ENCODE peak calls at places on chromosomes 13 and 19, in eight cellular contexts. O, A, G, F, K, Q, R and I are unnamed samples.

GRCh38 chr13:71477735-71478134 is 389.3 kb downstream of the DACH1 start:
- DNase-seq in F (no peak), Q (no peak), G (no peak), R (no peak), O (no peak), K (no peak), A (no peak), I (no peak)

GRCh38 chr19:10026744-10027143 is 13.5 kb downstream of the RDH8 start:
- DNase-seq in K (no peak), R (no peak), Q (no peak), A (no peak), G (no peak), O (no peak), F (no peak), I (no peak)

GRCh38 chr13:60583196-60583908 is 186.3 kb downstream of the TDRD3 start:
- DNase-seq in F (no peak), R (no peak), O (peak; percentile 77), G (no peak), A (no peak), K (no peak), Q (no peak), I (no peak)

GRCh38 chr13:45623516-45624090 is 8.1 kb upstream of the ERICH6B start:
- DNase-seq in R (peak; percentile 37), Q (no peak), K (no peak), G (no peak), F (no peak), A (no peak), O (no peak), I (no peak)

GRCh38 chr19:2235396-2236284 is 489 bp downstream of the PLEKHJ1 start:
- DNase-seq in F (no peak), K (no peak), Q (peak; percentile 42), O (no peak), G (no peak), A (peak; percentile 83), R (peak; percentile 58), I (no peak)

GRCh38 chr19:46753420-46754155 is 7.3 kb upstream of the STRN4 start:
- DNase-seq in G (peak; percentile 66), O (peak; percentile 77), A (peak; percentile 80), F (no peak), Q (peak; percentile 41), K (peak; percentile 62), R (peak; percentile 68), I (no peak)

GRCh38 chr19:18856385-18857126 is 24.8 kb downstream of the UPF1 start:
- DNase-seq in K (no peak), G (peak; percentile 47), F (no peak), O (no peak), Q (no peak), R (no peak), A (no peak), I (no peak)

GRCh38 chr19:35545855-35546381 is 492 bp downstream of the TMEM147 start:
- DNase-seq in F (peak; percentile 41), R (no peak), O (no peak), A (peak; percentile 32), Q (peak; percentile 37), K (no peak), G (peak; percentile 70), I (no peak)

GRCh38 chr13:47901451-47901850 is 99.6 kb downstream of the SUCLA2 start:
- DNase-seq in O (no peak), F (no peak), K (no peak), G (no peak), Q (no peak), R (peak; percentile 5), A (no peak), I (no peak)

GRCh38 chr13:74251778-74252519 is 117.7 kb upstream of the KLF12 start:
- DNase-seq in Q (no peak), A (no peak), R (no peak), O (no peak), F (no peak), K (no peak), G (no peak), I (peak; percentile 42)

GRCh38 chr13:32140109-32140508 is 108.5 kb downstream of the FRY start:
- DNase-seq in G (no peak), R (no peak), K (no peak), F (no peak), O (no peak), A (no peak), Q (no peak), I (no peak)

GRCh38 chr19:49658139-49658517 is 7.5 kb downstream of the IRF3 start:
- DNase-seq in G (no peak), F (no peak), A (no peak), R (no peak), Q (no peak), O (no peak), K (no peak), I (no peak)

GRCh38 chr13:44292545-44292944 is 81.1 kb upstream of the SERP2 start:
- DNase-seq in Q (no peak), G (no peak), F (no peak), O (no peak), A (no peak), K (no peak), R (no peak), I (no peak)

GRCh38 chr13:71242191-71242590 is 624.8 kb downstream of the DACH1 start:
- DNase-seq in A (no peak), O (no peak), F (no peak), G (no peak), K (no peak), R (no peak), Q (peak; percentile 15), I (no peak)

GRCh38 chr13:72782717-72783116 is 784 bp downstream of the PIBF1 start:
- DNase-seq in F (no peak), Q (no peak), R (no peak), O (no peak), K (no peak), G (no peak), A (no peak), I (peak; percentile 28)

GRCh38 chr19:40398417-40399056 is 8.6 kb upstream of the HIPK4 start:
- DNase-seq in G (no peak), F (no peak), K (peak; percentile 25), R (peak; percentile 38), O (peak; percentile 96), A (no peak), Q (peak; percentile 38), I (peak; percentile 68)

GRCh38 chr13:31221057-31221456 is 21.3 kb downstream of the B3GLCT start:
- DNase-seq in G (no peak), A (no peak), O (no peak), K (no peak), Q (no peak), R (no peak), F (no peak), I (no peak)

GRCh38 chr19:11148001-11148400 is 7.6 kb downstream of the SPC24 start:
- DNase-seq in Q (no peak), A (no peak), R (no peak), G (no peak), O (no peak), F (no peak), K (no peak), I (no peak)
- H3K27ac ChIP-seq in Q (peak overlapping the region; percentile 30), A (no peak overlapping the region), R (peak overlapping the region; percentile 87), G (no peak overlapping the region), O (no peak overlapping the region), F (no peak overlapping the region), K (no peak overlapping the region), I (no peak overlapping the region)

GRCh38 chr13:75766636-75767035 is 130.5 kb downstream of the LMO7 start:
- DNase-seq in K (no peak), Q (no peak), A (no peak), R (no peak), G (no peak), F (no peak), O (no peak), I (no peak)

GRCh38 chr13:75762066-75762937 is 126.2 kb downstream of the LMO7 start:
- DNase-seq in A (peak; percentile 19), R (no peak), K (peak; percentile 46), O (no peak), G (no peak), Q (no peak), F (no peak), I (peak; percentile 86)

GRCh38 chr13:75763511-75763910 is 127.4 kb downstream of the LMO7 start:
- DNase-seq in K (no peak), R (no peak), G (no peak), Q (no peak), O (no peak), F (no peak), A (no peak), I (no peak)

GRCh38 chr13:75762967-75763366 is 126.8 kb downstream of the LMO7 start:
- DNase-seq in A (no peak), Q (no peak), R (no peak), K (no peak), O (no peak), F (no peak), G (no peak), I (no peak)

DNA sequence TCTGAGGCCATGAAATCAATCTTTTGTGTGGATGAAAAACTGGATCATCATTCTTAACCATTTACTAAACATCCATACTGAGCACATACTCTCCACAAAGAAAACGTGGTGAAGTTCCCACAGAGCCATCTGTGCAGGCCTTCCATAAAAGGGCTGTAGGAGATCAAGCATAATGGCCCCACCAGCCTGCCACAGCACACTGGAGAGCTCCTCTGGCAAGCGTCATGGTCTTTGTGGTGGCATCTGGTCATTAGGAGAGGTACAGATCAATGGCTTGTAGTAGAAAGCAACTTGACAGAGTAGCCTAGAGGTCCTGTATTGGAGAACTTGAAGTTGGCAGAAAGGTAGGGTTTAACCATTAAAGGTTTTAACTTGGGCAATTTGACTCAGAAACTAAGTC is 128.1 kb downstream of the LMO7 start:
- DNase-seq in G (no peak), K (no peak), A (no peak), R (no peak), O (no peak), F (no peak), Q (no peak), I (no peak)
- H3K4me1 ChIP-seq in G (no peaks in the 10 kb centered on the region), K (no peaks in the 10 kb centered on the region), A (peaks cover 37% of the 10 kb centered on the region), R (peaks cover 5% of the 10 kb centered on the region), O (no peaks in the 10 kb centered on the region), F (peaks cover 2% of the 10 kb centered on the region), Q (peaks cover 56% of the 10 kb centered on the region), I (peaks cover 20% of the 10 kb centered on the region)

GRCh38 chr13:79631260-79631659 is 150.3 kb downstream of the NDFIP2 start:
- DNase-seq in Q (no peak), G (no peak), F (no peak), O (no peak), R (no peak), A (no peak), K (peak; percentile 72), I (peak; percentile 93)
- TF ChIP-seq CTCF in Q (peak; percentile 55), G (no peak), F (no peak), O (peak; percentile 41), R (peak; percentile 19), A (peak; percentile 23), K (no peak), I (peak; percentile 94)

DNA sequence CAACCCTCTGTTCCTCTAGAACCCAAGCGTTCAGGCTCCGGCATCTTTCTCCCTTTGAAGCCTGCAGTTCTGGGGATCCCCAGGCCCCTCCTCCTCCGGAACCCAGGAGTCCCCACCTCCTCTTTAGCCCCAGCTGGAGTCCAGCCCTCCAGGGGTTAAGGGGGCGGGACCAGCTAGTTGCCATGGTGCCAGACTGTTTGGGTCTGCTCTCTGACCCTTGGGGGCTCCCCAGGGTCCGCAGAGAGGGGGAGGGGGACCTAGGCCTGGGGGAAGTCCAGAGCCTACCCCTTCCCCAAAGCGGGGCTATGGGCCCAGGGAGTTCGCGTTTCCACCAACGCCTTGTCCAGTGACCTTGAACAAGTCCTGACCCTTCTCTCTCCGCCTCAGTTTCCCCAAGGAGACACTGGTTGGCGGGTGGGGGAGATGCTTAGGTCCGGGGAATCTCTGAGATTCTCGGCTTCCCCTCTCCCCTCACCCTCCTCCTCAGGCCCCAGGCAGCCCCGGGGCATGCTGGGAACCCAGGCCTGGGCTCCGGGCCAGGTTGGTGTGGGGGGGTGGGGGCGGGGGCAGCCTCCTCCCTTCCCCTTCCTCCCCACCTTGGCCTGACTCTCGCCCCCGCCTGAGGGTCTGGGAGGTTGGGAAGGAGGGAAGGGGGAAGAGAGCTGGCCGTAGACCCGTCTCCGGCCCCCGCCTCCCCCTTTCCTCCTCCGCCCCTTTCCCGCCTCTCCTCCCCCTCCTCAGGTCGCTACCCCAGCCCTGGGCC is 2.6 kb upstream of the SPACA6 start:
- DNase-seq in K (peak; percentile 48), G (no peak), R (peak; percentile 75), Q (peak; percentile 66), A (peak; percentile 64), O (peak; percentile 83), F (peak; percentile 85), I (peak; percentile 54)
- H3K27ac ChIP-seq in K (peak overlapping the region; percentile 94), G (peak overlapping the region; percentile 60), R (peak overlapping the region; percentile 51), Q (peak overlapping the region; percentile 97), A (peak overlapping the region; percentile 85), O (no peak overlapping the region), F (peak overlapping the region; percentile 100), I (peak overlapping the region; percentile 48)